ENCODE peak calls at places on chromosome 18, in eight cellular contexts. B is spleen; S is activated CD8-positive, alpha-beta memory T cell treated with anti-CD3 and anti-CD28 coated beads for 24 hours; F is pancreas; P is IMR-90; R is foreskin keratinocyte; W is T-cell; A is HT1080. L is an unnamed sample.

GRCh38 chr18:36808681-36809080 is 20.1 kb downstream of the TPGS2 start:
- DNase-seq in R (peak), P (peak), A (peak), W (no peak), F (no peak), S (no peak), B (no peak), L (no peak)

GRCh38 chr18:32308493-32309120 is 118.8 kb downstream of the MEP1B start:
- DNase-seq in R (peak), A (peak), W (no peak), P (peak), B (no peak), S (no peak), F (no peak), L (no peak)

GRCh38 chr18:31954349-31954748 is 11.4 kb upstream of the TRAPPC8 start:
- DNase-seq in S (no peak), A (peak), B (no peak), P (peak), W (no peak), R (no peak), F (no peak), L (no peak)

GRCh38 chr18:49778826-49779465 is 34.4 kb downstream of the ACAA2 start:
- DNase-seq in F (no peak), W (no peak), R (peak), S (no peak), B (no peak), A (peak), P (no peak), L (no peak)

GRCh38 chr18:10006261-10006903 is 92.6 kb downstream of the VAPA start:
- DNase-seq in A (peak), F (no peak), S (no peak), B (no peak), P (peak), R (peak), W (no peak), L (no peak)

GRCh38 chr18:50757358-50757757 is 62.5 kb downstream of the MRO start:
- DNase-seq in W (no peak), B (no peak), F (no peak), S (no peak), P (no peak), A (no peak), R (no peak), L (no peak)

GRCh38 chr18:37430346-37431076 is 135.1 kb downstream of the CELF4 start:
- DNase-seq in S (no peak), W (no peak), P (no peak), R (no peak), B (no peak), A (no peak), F (no peak), L (no peak)

GRCh38 chr18:48580782-48581181 is 42.0 kb downstream of the CTIF start:
- DNase-seq in R (peak), P (no peak), A (no peak), F (no peak), W (no peak), B (no peak), S (no peak), L (no peak)

GRCh38 chr18:7754725-7755181 is 187.6 kb downstream of the PTPRM start:
- DNase-seq in P (peak), W (no peak), R (no peak), F (no peak), A (no peak), B (no peak), S (no peak), L (no peak)

GRCh38 chr18:79918089-79919011 is 33.1 kb downstream of the SLC66A2 start:
- DNase-seq in B (peak), F (no peak), S (no peak), W (no peak), A (no peak), P (no peak), R (no peak), L (no peak)

GRCh38 chr18:6058941-6059340 is 163.6 kb upstream of the TMEM200C start:
- DNase-seq in R (no peak), P (peak), W (no peak), A (peak), S (no peak), F (no peak), B (no peak), L (no peak)

GRCh38 chr18:53710080-53710479 is 514.4 kb downstream of the MBD2 start:
- DNase-seq in S (no peak), R (no peak), W (no peak), A (no peak), P (no peak), F (no peak), B (no peak), L (no peak)

GRCh38 chr18:79819951-79820351 is 22.2 kb downstream of the KCNG2 start:
- DNase-seq in F (no peak), R (no peak), S (no peak), P (no peak), A (no peak), B (peak), W (no peak), L (peak)

GRCh38 chr18:5214583-5215351 is 17.7 kb upstream of the AKAIN1 start:
- DNase-seq in W (no peak), A (no peak), S (no peak), P (no peak), B (no peak), F (no peak), R (no peak), L (no peak)

GRCh38 chr18:11136241-11136640 is 13.1 kb downstream of the PIEZO2 start:
- DNase-seq in R (no peak), S (no peak), A (no peak), F (no peak), P (peak), W (no peak), B (no peak), L (no peak)

GRCh38 chr18:76357174-76357573 is 137.9 kb downstream of the ZNF516 start:
- DNase-seq in R (no peak), S (peak), F (no peak), B (no peak), A (no peak), W (no peak), P (no peak), L (no peak)

GRCh38 chr18:66646622-66647021 is 42.7 kb upstream of the CDH19 start:
- DNase-seq in W (no peak), B (no peak), P (no peak), F (no peak), S (no peak), A (peak), R (peak), L (no peak)

GRCh38 chr18:23573948-23574431 is 12.3 kb downstream of the NPC1 start:
- DNase-seq in A (peak), P (peak), R (peak), B (no peak), W (no peak), S (no peak), F (no peak), L (no peak)

GRCh38 chr18:12338382-12338781 is 30.3 kb downstream of the TUBB6 start:
- DNase-seq in W (no peak), P (no peak), F (no peak), B (no peak), A (no peak), S (no peak), R (no peak), L (no peak)

GRCh38 chr18:3451166-3451988 is 1.4 kb downstream of the TGIF1 start:
- DNase-seq in B (peak), R (peak), W (peak), S (peak), A (peak), P (peak), F (peak), L (no peak)

GRCh38 chr18:6732952-6733351 is 3.4 kb downstream of the ARHGAP28 start:
- DNase-seq in A (no peak), R (no peak), P (no peak), S (no peak), B (no peak), F (no peak), W (no peak), L (no peak)

GRCh38 chr18:13726972-13727331 is 479 bp downstream of the RNMT start:
- DNase-seq in F (peak), R (peak), W (no peak), A (peak), B (no peak), P (peak), S (no peak), L (peak)

GRCh38 chr18:79747156-79747845 is 50.4 kb upstream of the KCNG2 start:
- DNase-seq in P (no peak), R (no peak), A (no peak), F (no peak), S (no peak), B (peak), W (no peak), L (no peak)

GRCh38 chr18:11891737-11892136 is 16.4 kb downstream of the MPPE1 start:
- DNase-seq in R (no peak), A (no peak), S (no peak), F (no peak), B (no peak), P (no peak), W (no peak), L (no peak)

GRCh38 chr18:59900222-59901128 is 679 bp downstream of the PMAIP1 start:
- DNase-seq in F (no peak), R (peak), A (peak), W (peak), B (peak), P (peak), S (peak), L (peak)

GRCh38 chr18:12606592-12607315 is 51.2 kb downstream of the SPIRE1 start:
- DNase-seq in A (peak), P (peak), B (no peak), W (no peak), S (no peak), F (no peak), R (peak), L (no peak)

L was measured in GM12864.